ENCODE peak calls at places on chromosomes 13 and 19, in seven cellular contexts. One of them, this sample, is unnamed.

GRCh38 chr13:27481766-27482165 is 31.4 kb upstream of the MTIF3 start:
- DNase-seq in activated naive CD8-positive, alpha-beta T cell treated with anti-CD3 and anti-CD28 coated beads for 36 hours: peak; percentile 24
- DNase-seq in head of caudate nucleus: peak; percentile 36
- DNase-seq in stimulated activated CD4-positive, alpha-beta T cell treated with anti-CD3 and anti-CD28 coated beads, TNF-alpha, amount 100 ng/mL, for 4 hours: no peak
- DNase-seq in AG09319: no peak
- DNase-seq in hepatic stellate cell: peak; percentile 32
- DNase-seq in choroid plexus epithelial cell: peak; percentile 63
- DNase-seq in this sample: no peak

GRCh38 chr19:29093553-29093908 is 119.4 kb downstream of the UQCRFS1 start:
- DNase-seq in hepatic stellate cell: no peak
- DNase-seq in AG09319: no peak
- DNase-seq in choroid plexus epithelial cell: no peak
- DNase-seq in stimulated activated CD4-positive, alpha-beta T cell treated with anti-CD3 and anti-CD28 coated beads, TNF-alpha, amount 100 ng/mL, for 4 hours: no peak
- DNase-seq in head of caudate nucleus: no peak
- DNase-seq in activated naive CD8-positive, alpha-beta T cell treated with anti-CD3 and anti-CD28 coated beads for 36 hours: no peak
- DNase-seq in this sample: no peak

GRCh38 chr13:27012482-27013197 is 159.0 kb downstream of the USP12 start:
- DNase-seq in head of caudate nucleus: peak; percentile 50
- DNase-seq in AG09319: no peak
- DNase-seq in choroid plexus epithelial cell: peak; percentile 73
- DNase-seq in activated naive CD8-positive, alpha-beta T cell treated with anti-CD3 and anti-CD28 coated beads for 36 hours: no peak
- DNase-seq in stimulated activated CD4-positive, alpha-beta T cell treated with anti-CD3 and anti-CD28 coated beads, TNF-alpha, amount 100 ng/mL, for 4 hours: no peak
- DNase-seq in hepatic stellate cell: peak; percentile 60
- DNase-seq in this sample: no peak

GRCh38 chr19:12527034-12527836 is 24.0 kb downstream of the ZNF564 start:
- DNase-seq in choroid plexus epithelial cell: peak; percentile 60
- DNase-seq in stimulated activated CD4-positive, alpha-beta T cell treated with anti-CD3 and anti-CD28 coated beads, TNF-alpha, amount 100 ng/mL, for 4 hours: no peak
- DNase-seq in hepatic stellate cell: no peak
- DNase-seq in AG09319: no peak
- DNase-seq in head of caudate nucleus: no peak
- DNase-seq in activated naive CD8-positive, alpha-beta T cell treated with anti-CD3 and anti-CD28 coated beads for 36 hours: no peak
- DNase-seq in this sample: no peak

GRCh38 chr19:19563348-19563848 is 25.3 kb downstream of the CILP2 start:
- DNase-seq in head of caudate nucleus: no peak
- DNase-seq in stimulated activated CD4-positive, alpha-beta T cell treated with anti-CD3 and anti-CD28 coated beads, TNF-alpha, amount 100 ng/mL, for 4 hours: no peak
- DNase-seq in choroid plexus epithelial cell: no peak
- DNase-seq in hepatic stellate cell: no peak
- DNase-seq in activated naive CD8-positive, alpha-beta T cell treated with anti-CD3 and anti-CD28 coated beads for 36 hours: no peak
- DNase-seq in AG09319: no peak
- DNase-seq in this sample: no peak

GRCh38 chr13:30110301-30111070 is 196.9 kb downstream of the KATNAL1 start:
- DNase-seq in stimulated activated CD4-positive, alpha-beta T cell treated with anti-CD3 and anti-CD28 coated beads, TNF-alpha, amount 100 ng/mL, for 4 hours: no peak
- DNase-seq in hepatic stellate cell: no peak
- DNase-seq in AG09319: no peak
- DNase-seq in head of caudate nucleus: no peak
- DNase-seq in choroid plexus epithelial cell: no peak
- DNase-seq in activated naive CD8-positive, alpha-beta T cell treated with anti-CD3 and anti-CD28 coated beads for 36 hours: no peak
- DNase-seq in this sample: no peak

GRCh38 chr19:29293292-29293691 is 80.3 kb upstream of the UQCRFS1 start:
- DNase-seq in hepatic stellate cell: no peak
- DNase-seq in head of caudate nucleus: no peak
- DNase-seq in stimulated activated CD4-positive, alpha-beta T cell treated with anti-CD3 and anti-CD28 coated beads, TNF-alpha, amount 100 ng/mL, for 4 hours: no peak
- DNase-seq in activated naive CD8-positive, alpha-beta T cell treated with anti-CD3 and anti-CD28 coated beads for 36 hours: no peak
- DNase-seq in choroid plexus epithelial cell: no peak
- DNase-seq in AG09319: no peak
- DNase-seq in this sample: no peak

GRCh38 chr19:46198756-46199155 is 30.8 kb upstream of the IGFL1 start:
- DNase-seq in stimulated activated CD4-positive, alpha-beta T cell treated with anti-CD3 and anti-CD28 coated beads, TNF-alpha, amount 100 ng/mL, for 4 hours: no peak
- DNase-seq in hepatic stellate cell: no peak
- DNase-seq in choroid plexus epithelial cell: no peak
- DNase-seq in head of caudate nucleus: no peak
- DNase-seq in activated naive CD8-positive, alpha-beta T cell treated with anti-CD3 and anti-CD28 coated beads for 36 hours: no peak
- DNase-seq in AG09319: no peak
- DNase-seq in this sample: no peak

GRCh38 chr19:41226053-41226873 is 7.2 kb downstream of the AXL start:
- DNase-seq in hepatic stellate cell: peak; percentile 92
- DNase-seq in choroid plexus epithelial cell: peak; percentile 77
- DNase-seq in head of caudate nucleus: peak; percentile 62
- DNase-seq in activated naive CD8-positive, alpha-beta T cell treated with anti-CD3 and anti-CD28 coated beads for 36 hours: peak; percentile 44
- DNase-seq in stimulated activated CD4-positive, alpha-beta T cell treated with anti-CD3 and anti-CD28 coated beads, TNF-alpha, amount 100 ng/mL, for 4 hours: peak; percentile 26
- DNase-seq in AG09319: peak; percentile 86
- DNase-seq in this sample: no peak

GRCh38 chr13:67518785-67519184 is 288.6 kb upstream of the PCDH9 start:
- DNase-seq in choroid plexus epithelial cell: peak; percentile 35
- DNase-seq in stimulated activated CD4-positive, alpha-beta T cell treated with anti-CD3 and anti-CD28 coated beads, TNF-alpha, amount 100 ng/mL, for 4 hours: no peak
- DNase-seq in AG09319: no peak
- DNase-seq in head of caudate nucleus: no peak
- DNase-seq in activated naive CD8-positive, alpha-beta T cell treated with anti-CD3 and anti-CD28 coated beads for 36 hours: no peak
- DNase-seq in hepatic stellate cell: no peak
- DNase-seq in this sample: no peak

GRCh38 chr19:18233224-18233825 is 7.1 kb upstream of the PDE4C start:
- DNase-seq in AG09319: no peak
- DNase-seq in activated naive CD8-positive, alpha-beta T cell treated with anti-CD3 and anti-CD28 coated beads for 36 hours: peak; percentile 60
- DNase-seq in head of caudate nucleus: no peak
- DNase-seq in choroid plexus epithelial cell: peak; percentile 44
- DNase-seq in hepatic stellate cell: peak; percentile 76
- DNase-seq in stimulated activated CD4-positive, alpha-beta T cell treated with anti-CD3 and anti-CD28 coated beads, TNF-alpha, amount 100 ng/mL, for 4 hours: no peak
- DNase-seq in this sample: peak; percentile 64

GRCh38 chr19:29576761-29577661 is 29.1 kb upstream of the POP4 start:
- DNase-seq in activated naive CD8-positive, alpha-beta T cell treated with anti-CD3 and anti-CD28 coated beads for 36 hours: peak; percentile 38
- DNase-seq in hepatic stellate cell: no peak
- DNase-seq in stimulated activated CD4-positive, alpha-beta T cell treated with anti-CD3 and anti-CD28 coated beads, TNF-alpha, amount 100 ng/mL, for 4 hours: no peak
- DNase-seq in choroid plexus epithelial cell: peak; percentile 13
- DNase-seq in AG09319: no peak
- DNase-seq in head of caudate nucleus: no peak
- DNase-seq in this sample: no peak

GRCh38 chr13:30759748-30760147 is 24.4 kb downstream of the ALOX5AP start:
- DNase-seq in stimulated activated CD4-positive, alpha-beta T cell treated with anti-CD3 and anti-CD28 coated beads, TNF-alpha, amount 100 ng/mL, for 4 hours: no peak
- DNase-seq in head of caudate nucleus: no peak
- DNase-seq in AG09319: no peak
- DNase-seq in activated naive CD8-positive, alpha-beta T cell treated with anti-CD3 and anti-CD28 coated beads for 36 hours: no peak
- DNase-seq in hepatic stellate cell: no peak
- DNase-seq in choroid plexus epithelial cell: peak; percentile 50
- DNase-seq in this sample: no peak

GRCh38 chr19:52592301-52592700 is 22.2 kb downstream of the ZNF701 start:
- DNase-seq in activated naive CD8-positive, alpha-beta T cell treated with anti-CD3 and anti-CD28 coated beads for 36 hours: no peak
- DNase-seq in hepatic stellate cell: no peak
- DNase-seq in AG09319: no peak
- DNase-seq in choroid plexus epithelial cell: no peak
- DNase-seq in head of caudate nucleus: no peak
- DNase-seq in stimulated activated CD4-positive, alpha-beta T cell treated with anti-CD3 and anti-CD28 coated beads, TNF-alpha, amount 100 ng/mL, for 4 hours: no peak
- DNase-seq in this sample: peak; percentile 42

GRCh38 chr19:16373539-16373938 is 48.9 kb downstream of the KLF2 start:
- DNase-seq in hepatic stellate cell: peak; percentile 83
- DNase-seq in activated naive CD8-positive, alpha-beta T cell treated with anti-CD3 and anti-CD28 coated beads for 36 hours: no peak
- DNase-seq in AG09319: no peak
- DNase-seq in head of caudate nucleus: no peak
- DNase-seq in stimulated activated CD4-positive, alpha-beta T cell treated with anti-CD3 and anti-CD28 coated beads, TNF-alpha, amount 100 ng/mL, for 4 hours: no peak
- DNase-seq in choroid plexus epithelial cell: peak; percentile 86
- DNase-seq in this sample: no peak

GRCh38 chr13:69704311-69704710 is 403.3 kb upstream of the ATXN8OS start:
- DNase-seq in hepatic stellate cell: no peak
- DNase-seq in activated naive CD8-positive, alpha-beta T cell treated with anti-CD3 and anti-CD28 coated beads for 36 hours: no peak
- DNase-seq in head of caudate nucleus: no peak
- DNase-seq in choroid plexus epithelial cell: peak; percentile 20
- DNase-seq in stimulated activated CD4-positive, alpha-beta T cell treated with anti-CD3 and anti-CD28 coated beads, TNF-alpha, amount 100 ng/mL, for 4 hours: no peak
- DNase-seq in AG09319: no peak
- DNase-seq in this sample: no peak

GRCh38 chr13:33128134-33128533 is 111.9 kb downstream of the KL start:
- DNase-seq in AG09319: no peak
- DNase-seq in activated naive CD8-positive, alpha-beta T cell treated with anti-CD3 and anti-CD28 coated beads for 36 hours: no peak
- DNase-seq in choroid plexus epithelial cell: no peak
- DNase-seq in hepatic stellate cell: no peak
- DNase-seq in head of caudate nucleus: no peak
- DNase-seq in stimulated activated CD4-positive, alpha-beta T cell treated with anti-CD3 and anti-CD28 coated beads, TNF-alpha, amount 100 ng/mL, for 4 hours: no peak
- DNase-seq in this sample: no peak

GRCh38 chr19:5850743-5851293 is 431 bp downstream of the FUT3 start:
- DNase-seq in head of caudate nucleus: no peak
- DNase-seq in hepatic stellate cell: no peak
- DNase-seq in choroid plexus epithelial cell: peak; percentile 75
- DNase-seq in stimulated activated CD4-positive, alpha-beta T cell treated with anti-CD3 and anti-CD28 coated beads, TNF-alpha, amount 100 ng/mL, for 4 hours: no peak
- DNase-seq in activated naive CD8-positive, alpha-beta T cell treated with anti-CD3 and anti-CD28 coated beads for 36 hours: no peak
- DNase-seq in AG09319: peak; percentile 12
- DNase-seq in this sample: no peak

GRCh38 chr13:40539954-40540706 is 126.3 kb downstream of the FOXO1 start:
- DNase-seq in stimulated activated CD4-positive, alpha-beta T cell treated with anti-CD3 and anti-CD28 coated beads, TNF-alpha, amount 100 ng/mL, for 4 hours: no peak
- DNase-seq in head of caudate nucleus: no peak
- DNase-seq in choroid plexus epithelial cell: peak; percentile 89
- DNase-seq in AG09319: no peak
- DNase-seq in hepatic stellate cell: peak; percentile 70
- DNase-seq in activated naive CD8-positive, alpha-beta T cell treated with anti-CD3 and anti-CD28 coated beads for 36 hours: no peak
- DNase-seq in this sample: no peak

GRCh38 chr19:13460045-13460444 is 46.2 kb downstream of the CACNA1A start:
- DNase-seq in hepatic stellate cell: no peak
- DNase-seq in activated naive CD8-positive, alpha-beta T cell treated with anti-CD3 and anti-CD28 coated beads for 36 hours: no peak
- DNase-seq in stimulated activated CD4-positive, alpha-beta T cell treated with anti-CD3 and anti-CD28 coated beads, TNF-alpha, amount 100 ng/mL, for 4 hours: no peak
- DNase-seq in head of caudate nucleus: no peak
- DNase-seq in AG09319: no peak
- DNase-seq in choroid plexus epithelial cell: no peak
- DNase-seq in this sample: no peak

GRCh38 chr19:15640294-15640903 is at the start of gene CYP4F3:
- DNase-seq in AG09319: no peak
- DNase-seq in hepatic stellate cell: no peak
- DNase-seq in stimulated activated CD4-positive, alpha-beta T cell treated with anti-CD3 and anti-CD28 coated beads, TNF-alpha, amount 100 ng/mL, for 4 hours: no peak
- DNase-seq in activated naive CD8-positive, alpha-beta T cell treated with anti-CD3 and anti-CD28 coated beads for 36 hours: no peak
- DNase-seq in head of caudate nucleus: no peak
- DNase-seq in choroid plexus epithelial cell: no peak
- DNase-seq in this sample: no peak

GRCh38 chr13:24149306-24150032 is 11.1 kb upstream of the SPATA13 start:
- DNase-seq in hepatic stellate cell: no peak
- DNase-seq in head of caudate nucleus: no peak
- DNase-seq in stimulated activated CD4-positive, alpha-beta T cell treated with anti-CD3 and anti-CD28 coated beads, TNF-alpha, amount 100 ng/mL, for 4 hours: no peak
- DNase-seq in choroid plexus epithelial cell: peak; percentile 43
- DNase-seq in activated naive CD8-positive, alpha-beta T cell treated with anti-CD3 and anti-CD28 coated beads for 36 hours: no peak
- DNase-seq in AG09319: no peak
- DNase-seq in this sample: no peak

GRCh38 chr19:49217382-49217781 is 59.8 kb downstream of the TRPM4 start:
- DNase-seq in choroid plexus epithelial cell: peak; percentile 82
- DNase-seq in hepatic stellate cell: peak; percentile 73
- DNase-seq in activated naive CD8-positive, alpha-beta T cell treated with anti-CD3 and anti-CD28 coated beads for 36 hours: no peak
- DNase-seq in AG09319: no peak
- DNase-seq in head of caudate nucleus: no peak
- DNase-seq in stimulated activated CD4-positive, alpha-beta T cell treated with anti-CD3 and anti-CD28 coated beads, TNF-alpha, amount 100 ng/mL, for 4 hours: no peak
- DNase-seq in this sample: no peak

GRCh38 chr19:13118424-13119193 is 545 bp downstream of the NACC1 start:
- DNase-seq in activated naive CD8-positive, alpha-beta T cell treated with anti-CD3 and anti-CD28 coated beads for 36 hours: peak; percentile 45
- DNase-seq in stimulated activated CD4-positive, alpha-beta T cell treated with anti-CD3 and anti-CD28 coated beads, TNF-alpha, amount 100 ng/mL, for 4 hours: no peak
- DNase-seq in choroid plexus epithelial cell: peak; percentile 52
- DNase-seq in head of caudate nucleus: no peak
- DNase-seq in AG09319: no peak
- DNase-seq in hepatic stellate cell: peak; percentile 54
- DNase-seq in this sample: peak; percentile 78

GRCh38 chr13:32790731-32791130 is 204.5 kb downstream of the PDS5B start:
- DNase-seq in activated naive CD8-positive, alpha-beta T cell treated with anti-CD3 and anti-CD28 coated beads for 36 hours: no peak
- DNase-seq in stimulated activated CD4-positive, alpha-beta T cell treated with anti-CD3 and anti-CD28 coated beads, TNF-alpha, amount 100 ng/mL, for 4 hours: no peak
- DNase-seq in head of caudate nucleus: no peak
- DNase-seq in hepatic stellate cell: no peak
- DNase-seq in AG09319: no peak
- DNase-seq in choroid plexus epithelial cell: peak; percentile 20
- DNase-seq in this sample: no peak

GRCh38 chr19:42657551-42657950 is 62.8 kb upstream of the CEACAM8 start:
- DNase-seq in AG09319: no peak
- DNase-seq in choroid plexus epithelial cell: peak; percentile 38
- DNase-seq in stimulated activated CD4-positive, alpha-beta T cell treated with anti-CD3 and anti-CD28 coated beads, TNF-alpha, amount 100 ng/mL, for 4 hours: no peak
- DNase-seq in hepatic stellate cell: no peak
- DNase-seq in activated naive CD8-positive, alpha-beta T cell treated with anti-CD3 and anti-CD28 coated beads for 36 hours: no peak
- DNase-seq in head of caudate nucleus: no peak
- DNase-seq in this sample: no peak

GRCh38 chr13:39577833-39578232 is 25.2 kb downstream of the LHFPL6 start:
- DNase-seq in activated naive CD8-positive, alpha-beta T cell treated with anti-CD3 and anti-CD28 coated beads for 36 hours: no peak
- DNase-seq in choroid plexus epithelial cell: no peak
- DNase-seq in head of caudate nucleus: no peak
- DNase-seq in hepatic stellate cell: no peak
- DNase-seq in AG09319: no peak
- DNase-seq in stimulated activated CD4-positive, alpha-beta T cell treated with anti-CD3 and anti-CD28 coated beads, TNF-alpha, amount 100 ng/mL, for 4 hours: no peak
- DNase-seq in this sample: no peak

GRCh38 chr19:28718909-28719308 is 494.0 kb downstream of the UQCRFS1 start:
- DNase-seq in hepatic stellate cell: no peak
- DNase-seq in stimulated activated CD4-positive, alpha-beta T cell treated with anti-CD3 and anti-CD28 coated beads, TNF-alpha, amount 100 ng/mL, for 4 hours: no peak
- DNase-seq in AG09319: no peak
- DNase-seq in choroid plexus epithelial cell: no peak
- DNase-seq in head of caudate nucleus: no peak
- DNase-seq in activated naive CD8-positive, alpha-beta T cell treated with anti-CD3 and anti-CD28 coated beads for 36 hours: no peak
- DNase-seq in this sample: no peak

GRCh38 chr13:52599037-52599852 is 43.0 kb upstream of the HNRNPA1L2 start:
- DNase-seq in choroid plexus epithelial cell: peak; percentile 67
- DNase-seq in hepatic stellate cell: peak; percentile 14
- DNase-seq in activated naive CD8-positive, alpha-beta T cell treated with anti-CD3 and anti-CD28 coated beads for 36 hours: no peak
- DNase-seq in stimulated activated CD4-positive, alpha-beta T cell treated with anti-CD3 and anti-CD28 coated beads, TNF-alpha, amount 100 ng/mL, for 4 hours: no peak
- DNase-seq in head of caudate nucleus: no peak
- DNase-seq in AG09319: no peak
- DNase-seq in this sample: no peak

GRCh38 chr13:21567714-21568113 is 36.3 kb downstream of the MICU2 start:
- DNase-seq in activated naive CD8-positive, alpha-beta T cell treated with anti-CD3 and anti-CD28 coated beads for 36 hours: no peak
- DNase-seq in hepatic stellate cell: no peak
- DNase-seq in stimulated activated CD4-positive, alpha-beta T cell treated with anti-CD3 and anti-CD28 coated beads, TNF-alpha, amount 100 ng/mL, for 4 hours: no peak
- DNase-seq in AG09319: no peak
- DNase-seq in choroid plexus epithelial cell: no peak
- DNase-seq in head of caudate nucleus: no peak
- DNase-seq in this sample: no peak

GRCh38 chr19:9040131-9040530 is 29.9 kb upstream of the MUC16 start:
- DNase-seq in choroid plexus epithelial cell: no peak
- DNase-seq in AG09319: no peak
- DNase-seq in stimulated activated CD4-positive, alpha-beta T cell treated with anti-CD3 and anti-CD28 coated beads, TNF-alpha, amount 100 ng/mL, for 4 hours: no peak
- DNase-seq in activated naive CD8-positive, alpha-beta T cell treated with anti-CD3 and anti-CD28 coated beads for 36 hours: no peak
- DNase-seq in head of caudate nucleus: no peak
- DNase-seq in hepatic stellate cell: no peak
- DNase-seq in this sample: no peak

GRCh38 chr19:2722541-2723344 is 1.6 kb upstream of the DIRAS1 start:
- DNase-seq in activated naive CD8-positive, alpha-beta T cell treated with anti-CD3 and anti-CD28 coated beads for 36 hours: no peak
- DNase-seq in hepatic stellate cell: peak; percentile 97
- DNase-seq in AG09319: peak; percentile 52
- DNase-seq in choroid plexus epithelial cell: peak; percentile 69
- DNase-seq in stimulated activated CD4-positive, alpha-beta T cell treated with anti-CD3 and anti-CD28 coated beads, TNF-alpha, amount 100 ng/mL, for 4 hours: no peak
- DNase-seq in head of caudate nucleus: no peak
- DNase-seq in this sample: no peak

GRCh38 chr13:109096101-109096500 is 466.7 kb downstream of the MYO16 start:
- DNase-seq in AG09319: no peak
- DNase-seq in hepatic stellate cell: no peak
- DNase-seq in head of caudate nucleus: no peak
- DNase-seq in activated naive CD8-positive, alpha-beta T cell treated with anti-CD3 and anti-CD28 coated beads for 36 hours: no peak
- DNase-seq in stimulated activated CD4-positive, alpha-beta T cell treated with anti-CD3 and anti-CD28 coated beads, TNF-alpha, amount 100 ng/mL, for 4 hours: no peak
- DNase-seq in choroid plexus epithelial cell: peak; percentile 20
- DNase-seq in this sample: no peak

This sample was measured in DND-41.